ENCODE peak calls at places on chromosomes 2 and 18, in seven cellular contexts. X is epithelial cell of esophagus; S is psoas muscle; Y is B cell; M is COLO829; U is aorta; D is activated CD4-positive, CD25-positive, alpha-beta regulatory T cell. G is an unnamed sample.

GRCh38 chr2:140580799-140581198 is 1550.0 kb downstream of the LRP1B start:
- DNase-seq in M (no peak), X (peak; percentile 34), S (no peak), D (no peak), Y (no peak), U (no peak), G (no peak)

GRCh38 chr2:28544915-28545589 is 49.2 kb downstream of the PLB1 start:
- DNase-seq in M (no peak), D (no peak), X (peak; percentile 52), U (no peak), S (no peak), Y (no peak), G (peak; percentile 77)

GRCh38 chr18:21012308-21012707 is 99.3 kb downstream of the ROCK1 start:
- DNase-seq in Y (no peak), U (no peak), S (no peak), M (no peak), D (no peak), X (no peak), G (no peak)

GRCh38 chr18:79889569-79889968 is 61.9 kb downstream of the SLC66A2 start:
- DNase-seq in M (no peak), U (no peak), Y (no peak), S (no peak), D (no peak), X (no peak), G (no peak)

GRCh38 chr2:218982312-218983262 is 2.4 kb downstream of the FEV start:
- DNase-seq in S (peak; percentile 46), X (no peak), Y (peak; percentile 36), U (peak; percentile 63), D (no peak), M (no peak), G (peak; percentile 48)

GRCh38 chr18:45940724-45941123 is 26.4 kb downstream of the EPG5 start:
- DNase-seq in X (peak; percentile 9), U (no peak), M (no peak), D (no peak), Y (no peak), S (no peak), G (no peak)

GRCh38 chr2:12896283-12897014 is 179.7 kb downstream of the TRIB2 start:
- DNase-seq in S (no peak), M (no peak), Y (no peak), D (no peak), X (no peak), U (no peak), G (no peak)

GRCh38 chr2:7012141-7012809 is 95.1 kb downstream of the RNF144A start:
- DNase-seq in U (no peak), S (peak; percentile 45), X (no peak), D (no peak), Y (no peak), M (no peak), G (peak; percentile 79)

GRCh38 chr2:205060269-205060668 is 515.0 kb downstream of the PARD3B start:
- DNase-seq in S (no peak), Y (no peak), M (peak; percentile 46), U (no peak), X (peak; percentile 70), D (no peak), G (peak; percentile 41)

GRCh38 chr2:110829413-110830146 is 97.2 kb downstream of the ACOXL start:
- DNase-seq in Y (no peak), D (no peak), M (no peak), U (no peak), S (no peak), X (no peak), G (peak; percentile 81)

GRCh38 chr18:2572144-2572682 is 856 bp downstream of the NDC80 start:
- DNase-seq in S (no peak), U (no peak), D (no peak), X (no peak), M (no peak), Y (no peak), G (peak; percentile 67)

GRCh38 chr2:237074211-237074993 is 11.3 kb upstream of the COPS8 start:
- DNase-seq in M (no peak), U (no peak), X (peak; percentile 70), S (no peak), D (no peak), Y (no peak), G (no peak)

GRCh38 chr2:181684454-181685149 is 4.3 kb upstream of the NEUROD1 start:
- DNase-seq in S (no peak), M (no peak), U (no peak), X (no peak), D (no peak), Y (no peak), G (peak; percentile 57)

GRCh38 chr2:102736174-102736606 is 25.6 kb upstream of the TMEM182 start:
- DNase-seq in D (no peak), X (peak; percentile 38), Y (peak; percentile 52), S (no peak), U (peak; percentile 61), M (peak; percentile 27), G (peak; percentile 90)

GRCh38 chr2:29452036-29452435 is 336.8 kb downstream of the CLIP4 start:
- DNase-seq in S (no peak), Y (no peak), D (no peak), U (no peak), X (no peak), M (no peak), G (no peak)

GRCh38 chr2:128834203-128834602 is 515.5 kb upstream of the HS6ST1 start:
- DNase-seq in S (no peak), M (no peak), X (no peak), D (no peak), Y (no peak), U (no peak), G (no peak)

GRCh38 chr18:32343634-32344033 is 127.0 kb downstream of the GAREM1 start:
- DNase-seq in X (no peak), Y (no peak), D (no peak), M (no peak), S (peak; percentile 67), U (no peak), G (no peak)

GRCh38 chr2:174729797-174730529 is 34.3 kb downstream of the CHRNA1 start:
- DNase-seq in X (peak; percentile 18), S (no peak), U (peak; percentile 82), M (no peak), Y (no peak), D (no peak), G (peak; percentile 83)

GRCh38 chr18:3513481-3513880 is 63.5 kb downstream of the TGIF1 start:
- DNase-seq in M (no peak), D (no peak), U (no peak), S (no peak), Y (no peak), X (no peak), G (no peak)

GRCh38 chr18:52869942-52870907 is 530.2 kb downstream of the DCC start:
- DNase-seq in Y (no peak), U (no peak), X (no peak), S (no peak), D (no peak), M (no peak), G (peak; percentile 58)

GRCh38 chr2:160489096-160489495 is 4.5 kb downstream of the RBMS1 start:
- DNase-seq in D (no peak), M (no peak), Y (no peak), S (no peak), U (no peak), X (no peak), G (no peak)

GRCh38 chr2:67209107-67209506 is 188.0 kb upstream of the ETAA1 start:
- DNase-seq in M (no peak), D (no peak), X (no peak), U (no peak), S (no peak), Y (no peak), G (no peak)

GRCh38 chr2:230757476-230757875 is 44.8 kb downstream of the CAB39 start:
- DNase-seq in U (no peak), S (no peak), M (no peak), D (no peak), Y (no peak), X (no peak), G (no peak)

GRCh38 chr18:59002974-59003594 is 136.6 kb upstream of the SEC11C start:
- DNase-seq in S (no peak), X (peak; percentile 63), Y (no peak), D (no peak), M (no peak), U (no peak), G (no peak)

GRCh38 chr18:63779386-63779785 is 4.2 kb downstream of the SERPINB7 start:
- DNase-seq in M (no peak), D (no peak), S (no peak), Y (no peak), U (no peak), X (peak; percentile 73), G (no peak)

GRCh38 chr2:8572712-8573233 is 109.1 kb upstream of the ID2 start:
- DNase-seq in X (no peak), U (peak; percentile 67), Y (no peak), D (no peak), S (no peak), M (no peak), G (peak; percentile 57)

GRCh38 chr2:201188449-201188848 is 5.5 kb downstream of the CASP10 start:
- DNase-seq in M (no peak), U (no peak), Y (no peak), X (no peak), S (no peak), D (no peak), G (no peak)

GRCh38 chr2:197706839-197707207 is 1.7 kb downstream of the MARS2 start:
- DNase-seq in D (no peak), Y (no peak), M (no peak), U (no peak), X (peak; percentile 3), S (no peak), G (peak; percentile 37)

GRCh38 chr2:146981921-146982320 is 862.9 kb upstream of the ACVR2A start:
- DNase-seq in M (no peak), D (no peak), U (no peak), S (no peak), Y (no peak), X (no peak), G (no peak)

GRCh38 chr2:96142217-96143113 is 2.8 kb downstream of the DUSP2 start:
- DNase-seq in Y (peak; percentile 64), U (peak; percentile 67), X (no peak), D (peak; percentile 62), S (peak; percentile 47), M (no peak), G (no peak)

GRCh38 chr2:40041983-40042382 is 262.9 kb upstream of the THUMPD2 start:
- DNase-seq in X (no peak), S (no peak), D (no peak), Y (no peak), M (no peak), U (no peak), G (no peak)

GRCh38 chr2:70042246-70042645 is 45.0 kb upstream of the PCBP1 start:
- DNase-seq in U (no peak), M (no peak), D (no peak), X (no peak), Y (no peak), S (no peak), G (no peak)

GRCh38 chr2:36659872-36660312 is 36.6 kb upstream of the VIT start:
- DNase-seq in U (no peak), Y (no peak), X (peak; percentile 26), D (no peak), S (no peak), M (peak; percentile 64), G (peak; percentile 36)

GRCh38 chr18:6434987-6435709 is 20.4 kb upstream of the L3MBTL4 start:
- DNase-seq in S (no peak), D (no peak), Y (no peak), M (no peak), U (no peak), X (no peak), G (no peak)

GRCh38 chr18:38174594-38174993 is 609.0 kb upstream of the CELF4 start:
- DNase-seq in Y (no peak), S (no peak), D (no peak), U (no peak), M (no peak), X (no peak), G (peak; percentile 51)

GRCh38 chr2:234241656-234242445 is 191.3 kb downstream of the SPP2 start:
- DNase-seq in Y (no peak), M (no peak), S (no peak), X (peak; percentile 88), D (no peak), U (no peak), G (peak; percentile 24)